ENCODE peak calls at places on chromosomes 4 and X, in five cellular contexts. W, I, Z, S and U are unnamed samples.

GRCh38 chr4:151169223-151169622 is 69.8 kb downstream of the RPS3A start:
- DNase-seq in Z (no peak), S (peak; percentile 87), W (peak; percentile 93), I (peak; percentile 20), U (peak; percentile 87)

GRCh38 chr4:26729547-26729946 is 131.1 kb upstream of the STIM2 start:
- DNase-seq in I (no peak), S (no peak), W (no peak), Z (no peak), U (no peak)

GRCh38 chrX:73842541-73843234 is 279.7 kb downstream of the CHIC1 start:
- DNase-seq in I (no peak), S (no peak), W (no peak), Z (no peak), U (no peak)

GRCh38 chrX:38220936-38221386 is 290 bp upstream of the SRPX start:
- DNase-seq in S (peak; percentile 81), W (no peak), I (no peak), Z (no peak), U (no peak)

GRCh38 chr4:153927546-153927945 is 138.7 kb upstream of the SFRP2 start:
- DNase-seq in W (peak; percentile 0), S (no peak), I (no peak), Z (no peak), U (no peak)

GRCh38 chr4:31545330-31545729 is 825.2 kb downstream of the PCDH7 start:
- DNase-seq in I (no peak), W (no peak), Z (no peak), S (no peak), U (no peak)

GRCh38 chrX:87338510-87338909 is 179.1 kb upstream of the KLHL4 start:
- DNase-seq in I (peak; percentile 18), W (peak; percentile 0), Z (no peak), S (no peak), U (no peak)

GRCh38 chrX:7943600-7944245 is 16.5 kb upstream of the PNPLA4 start:
- DNase-seq in I (no peak), Z (no peak), W (no peak), S (no peak), U (no peak)

GRCh38 chrX:18426004-18426320 is 554 bp downstream of the CDKL5 start:
- DNase-seq in S (no peak), Z (no peak), I (no peak), W (no peak), U (no peak)

GRCh38 chr4:159487284-159487747 is 384.4 kb downstream of the RAPGEF2 start:
- DNase-seq in Z (peak; percentile 11), W (peak; percentile 54), I (peak; percentile 90), S (no peak), U (peak; percentile 42)

GRCh38 chr4:118850813-118851173 is 14.9 kb upstream of the SEC24D start:
- DNase-seq in I (no peak), W (no peak), Z (no peak), S (no peak), U (no peak)

GRCh38 chr4:3792813-3793212 is 26.6 kb downstream of the ADRA2C start:
- DNase-seq in S (no peak), Z (no peak), I (peak; percentile 83), W (no peak), U (no peak)

GRCh38 chrX:10929747-10930146 is 181.4 kb upstream of the HCCS start:
- DNase-seq in S (no peak), Z (no peak), I (no peak), W (no peak), U (no peak)

GRCh38 chr4:52946811-52947210 is 84.7 kb downstream of the RASL11B start:
- DNase-seq in W (no peak), I (no peak), S (no peak), Z (no peak), U (no peak)

GRCh38 chr4:42610941-42611340 is 46.0 kb downstream of the ATP8A1 start:
- DNase-seq in I (peak; percentile 91), W (no peak), S (no peak), Z (no peak), U (no peak)

GRCh38 chrX:47540754-47541538 is 20.1 kb upstream of the ARAF start:
- DNase-seq in S (peak; percentile 86), I (peak; percentile 96), W (peak; percentile 90), Z (no peak), U (peak; percentile 87)

GRCh38 chr4:186586190-186586589 is 30.8 kb upstream of the MTNR1A start:
- DNase-seq in W (no peak), S (no peak), I (no peak), Z (no peak), U (no peak)

GRCh38 chr4:159516556-159516955 is 413.7 kb downstream of the RAPGEF2 start:
- DNase-seq in W (peak; percentile 26), Z (no peak), S (no peak), I (no peak), U (peak; percentile 8)

GRCh38 chrX:106247162-106247561 is 79.1 kb downstream of the PWWP3B start:
- DNase-seq in Z (no peak), S (no peak), I (no peak), W (no peak), U (no peak)

GRCh38 chrX:154735695-154736393 is 15.0 kb downstream of the GAB3 start:
- DNase-seq in S (peak; percentile 85), W (peak; percentile 74), I (no peak), Z (no peak), U (peak; percentile 42)

GRCh38 chr4:1499465-1499864 is 93.2 kb upstream of the NKX1-1 start:
- DNase-seq in I (no peak), S (peak; percentile 61), W (no peak), Z (no peak), U (no peak)

GRCh38 chrX:119147486-119147885 is 19.9 kb upstream of the KIAA1210 start:
- DNase-seq in Z (no peak), I (no peak), S (no peak), W (no peak), U (no peak)

GRCh38 chrX:136495043-136495442 is 2.3 kb upstream of the HTATSF1 start:
- DNase-seq in S (no peak), W (no peak), I (no peak), Z (no peak), U (no peak)

GRCh38 chrX:40088299-40088625 is 9.5 kb downstream of the BCOR start:
- DNase-seq in W (no peak), Z (no peak), I (no peak), S (no peak), U (no peak)

GRCh38 chrX:44062842-44063241 is 89.7 kb upstream of the NDP start:
- DNase-seq in Z (no peak), I (no peak), W (no peak), S (no peak), U (no peak)

GRCh38 chr4:75708218-75708691 is 16.1 kb upstream of the USO1 start:
- DNase-seq in Z (peak; percentile 21), I (peak; percentile 53), S (no peak), W (no peak), U (no peak)

GRCh38 chr4:153509724-153510123 is 43.6 kb downstream of the TMEM131L start:
- DNase-seq in Z (no peak), W (no peak), I (no peak), S (no peak), U (no peak)

GRCh38 chr4:184826315-184827266 is 823 bp upstream of the ACSL1 start:
- DNase-seq in I (no peak), S (peak; percentile 86), W (no peak), Z (peak; percentile 46), U (no peak)

GRCh38 chrX:21963736-21964135 is 23.2 kb downstream of the SMS start:
- DNase-seq in I (no peak), Z (no peak), W (peak; percentile 1), S (no peak), U (no peak)

GRCh38 chrX:41913476-41913875 is 9.9 kb downstream of the CASK start:
- DNase-seq in W (no peak), I (no peak), S (no peak), Z (no peak), U (no peak)

GRCh38 chrX:110321081-110321480 is 3.2 kb upstream of the AMMECR1 start:
- DNase-seq in Z (no peak), S (no peak), I (no peak), W (no peak), U (no peak)

GRCh38 chr4:173130671-173131070 is 37.9 kb upstream of the GALNT7 start:
- DNase-seq in Z (no peak), W (no peak), S (no peak), I (no peak), U (no peak)

GRCh38 chrX:102535958-102536357 is 19.4 kb upstream of the TMSB15A start:
- DNase-seq in W (no peak), Z (no peak), S (no peak), I (no peak), U (no peak)

GRCh38 chr4:41160856-41161255 is 53.5 kb downstream of the APBB2 start:
- DNase-seq in W (peak; percentile 65), I (no peak), S (no peak), Z (no peak), U (no peak)

GRCh38 chr4:130849985-130850632 is 1754.2 kb downstream of the C4orf33 start:
- DNase-seq in Z (no peak), S (no peak), W (no peak), I (no peak), U (no peak)

GRCh38 chrX:124829930-124830329 is 483.6 kb downstream of the SH2D1A start:
- DNase-seq in Z (no peak), S (no peak), I (no peak), W (no peak), U (no peak)